ENCODE peak calls at places on chromosomes 2 and 18, in seven cellular contexts. U, X, S, H, D, J and M are unnamed samples. For H3K27me3 and H3K4me1, the result is how much of the 10 kb centered on the place peaks cover.

GRCh38 chr2:15846626-15847025 is 93.7 kb upstream of the MYCN start:
- DNase-seq in D (no peak), J (no peak), X (no peak), S (no peak), H (no peak), U (no peak), M (no peak)

GRCh38 chr2:154507186-154507585 is 191.3 kb upstream of the KCNJ3 start:
- DNase-seq in S (peak), U (no peak), X (no peak), H (no peak), J (no peak), D (no peak), M (no peak)

GRCh38 chr18:59597049-59597448 is 100.2 kb downstream of the CCBE1 start:
- DNase-seq in S (no peak), D (no peak), J (no peak), H (no peak), U (no peak), X (no peak), M (no peak)

GRCh38 chr18:31079973-31080372 is 22.2 kb downstream of the DSC2 start:
- DNase-seq in H (no peak), J (no peak), D (no peak), X (no peak), S (no peak), U (no peak), M (no peak)

GRCh38 chr2:98869868-98870267 is 66.2 kb downstream of the CRACDL start:
- DNase-seq in S (no peak), X (no peak), J (peak), U (no peak), H (no peak), D (peak), M (no peak)

GRCh38 chr18:49672853-49673252 is 111.0 kb downstream of the LIPG start:
- DNase-seq in U (no peak), X (no peak), J (no peak), S (no peak), D (no peak), H (no peak), M (no peak)

GRCh38 chr2:233084488-233084887 is 24.3 kb downstream of the INPP5D start:
- DNase-seq in U (peak), J (peak), H (peak), D (peak), S (no peak), X (peak), M (no peak)

GRCh38 chr2:11102956-11103860 is 52.1 kb upstream of the SLC66A3 start:
- DNase-seq in S (no peak), X (no peak), H (no peak), U (no peak), D (no peak), J (peak), M (no peak)

GRCh38 chr2:141692829-141693228 is 438.0 kb downstream of the LRP1B start:
- DNase-seq in X (no peak), H (no peak), U (no peak), D (no peak), J (no peak), S (no peak), M (no peak)

GRCh38 chr2:42087857-42088195 is 40.0 kb downstream of the PKDCC start:
- DNase-seq in J (no peak), S (no peak), U (no peak), D (no peak), H (no peak), X (no peak), M (no peak)

GRCh38 chr2:200349868-200350267 is 43.4 kb downstream of the SPATS2L start:
- DNase-seq in X (no peak), J (no peak), U (no peak), S (no peak), D (no peak), H (no peak), M (no peak)

GRCh38 chr2:161426788-161427412 is 10.8 kb downstream of the TBR1 start:
- DNase-seq in H (no peak), J (no peak), D (no peak), U (peak), X (no peak), S (peak), M (no peak)

GRCh38 chr2:33215299-33215698 is 261.1 kb upstream of the RASGRP3 start:
- DNase-seq in H (peak), U (peak), S (no peak), D (no peak), J (no peak), X (peak), M (no peak)

GRCh38 chr2:108534577-108535379 is 508 bp downstream of the LIMS1 start:
- DNase-seq in X (peak), D (peak), H (peak), J (peak), S (peak), U (peak), M (peak)

GRCh38 chr2:16487686-16488085 is 177.9 kb downstream of the CYRIA start:
- DNase-seq in U (peak), H (no peak), J (peak), X (peak), S (peak), D (no peak), M (peak)

GRCh38 chr2:191318729-191319078 is 73.5 kb downstream of the MYO1B start:
- DNase-seq in U (peak), S (peak), J (no peak), H (no peak), X (no peak), D (peak), M (peak)

GRCh38 chr18:10822457-10822856 is 296.6 kb downstream of the NAPG start:
- DNase-seq in U (peak), S (peak), D (no peak), J (no peak), H (no peak), X (no peak), M (peak)

GRCh38 chr2:43276517-43276931 is 50.1 kb upstream of the ZFP36L2 start:
- DNase-seq in X (no peak), D (no peak), U (no peak), S (peak), H (no peak), J (no peak), M (no peak)

GRCh38 chr18:9619990-9620389 is 5.6 kb upstream of the PPP4R1 start:
- DNase-seq in S (no peak), D (no peak), H (peak), J (no peak), U (peak), X (peak), M (peak)

DNA sequence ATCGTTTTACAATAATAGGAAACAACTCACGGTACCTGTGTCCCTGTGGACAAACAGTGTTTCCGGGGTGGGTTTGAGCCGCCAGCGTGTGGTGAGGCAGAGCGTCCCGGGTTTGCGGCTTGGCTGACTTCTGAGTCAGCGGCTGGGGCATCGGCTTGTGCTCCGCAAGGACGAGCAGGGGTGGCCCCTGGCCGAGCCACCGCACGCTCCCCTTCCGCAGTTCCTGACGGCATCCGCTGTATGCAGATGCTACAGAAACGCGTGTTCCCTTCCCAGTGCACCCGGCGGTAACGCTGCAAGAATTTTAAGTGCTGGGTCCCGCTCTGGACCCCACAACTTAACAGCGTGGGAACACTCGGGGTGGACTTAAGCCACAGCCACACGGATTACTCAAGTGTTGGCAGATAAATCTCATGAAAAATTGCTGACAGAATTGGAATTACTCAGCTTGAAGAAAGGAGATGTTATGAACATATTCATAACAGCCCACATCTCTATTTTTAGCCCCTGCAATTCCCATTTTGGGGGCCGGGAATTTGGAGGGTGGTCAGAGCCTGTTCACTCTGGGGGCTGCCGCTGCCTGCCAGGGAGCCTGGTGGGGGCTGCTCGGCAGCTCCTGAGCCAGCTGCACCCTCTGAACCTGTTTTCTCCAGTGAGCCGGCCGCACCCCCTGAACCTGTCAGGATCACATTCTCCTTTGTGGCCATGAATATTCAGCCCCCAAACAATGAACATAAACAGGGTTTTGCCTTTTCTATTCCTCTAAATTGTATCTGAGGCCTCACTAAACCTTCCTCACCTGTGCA is 12.6 kb upstream of the KCNG2 start:
- DNase-seq in U (peak), H (no peak), J (no peak), D (no peak), S (no peak), X (no peak), M (no peak)
- H3K27me3 ChIP-seq in U (half or more), H (under half), J (under half), D (under half), S (under half), X (under half), M (half or more)

GRCh38 chr2:9629222-9630000 is 1.4 kb downstream of the YWHAQ start:
- DNase-seq in X (peak), U (peak), S (no peak), J (peak), H (no peak), D (no peak), M (no peak)

GRCh38 chr2:9630001-9630749 is 622 bp downstream of the YWHAQ start:
- DNase-seq in U (peak), H (peak), X (peak), J (peak), S (peak), D (peak), M (peak)

GRCh38 chr2:9630750-9631483 is at the start of gene YWHAQ:
- DNase-seq in X (peak), S (peak), H (peak), J (peak), U (peak), D (peak), M (peak)

GRCh38 chr2:9631976-9632700 is 1.3 kb upstream of the YWHAQ start:
- DNase-seq in H (peak), D (no peak), J (no peak), U (peak), X (no peak), S (peak), M (no peak)

GRCh38 chr2:9631484-9631819 is 655 bp upstream of the YWHAQ start:
- DNase-seq in U (no peak), H (no peak), S (no peak), X (no peak), D (no peak), J (no peak), M (no peak)
- H3K27ac ChIP-seq in U (peak), H (peak), S (no peak), X (peak), D (peak), J (no peak), M (no peak)

GRCh38 chr18:70645971-70646370 is 357.1 kb downstream of the SOCS6 start:
- DNase-seq in X (no peak), S (no peak), D (no peak), H (no peak), U (peak), J (no peak), M (no peak)

GRCh38 chr18:70636991-70637390 is 348.1 kb downstream of the SOCS6 start:
- DNase-seq in X (no peak), H (no peak), U (peak), S (no peak), D (no peak), J (no peak), M (no peak)

GRCh38 chr18:70643812-70644211 is 355.0 kb downstream of the SOCS6 start:
- DNase-seq in J (no peak), S (no peak), H (no peak), U (no peak), X (no peak), D (no peak), M (no peak)

GRCh38 chr18:70640336-70640887 is 351.6 kb downstream of the SOCS6 start:
- DNase-seq in U (no peak), D (no peak), X (no peak), S (no peak), H (no peak), J (peak), M (no peak)

DNA sequence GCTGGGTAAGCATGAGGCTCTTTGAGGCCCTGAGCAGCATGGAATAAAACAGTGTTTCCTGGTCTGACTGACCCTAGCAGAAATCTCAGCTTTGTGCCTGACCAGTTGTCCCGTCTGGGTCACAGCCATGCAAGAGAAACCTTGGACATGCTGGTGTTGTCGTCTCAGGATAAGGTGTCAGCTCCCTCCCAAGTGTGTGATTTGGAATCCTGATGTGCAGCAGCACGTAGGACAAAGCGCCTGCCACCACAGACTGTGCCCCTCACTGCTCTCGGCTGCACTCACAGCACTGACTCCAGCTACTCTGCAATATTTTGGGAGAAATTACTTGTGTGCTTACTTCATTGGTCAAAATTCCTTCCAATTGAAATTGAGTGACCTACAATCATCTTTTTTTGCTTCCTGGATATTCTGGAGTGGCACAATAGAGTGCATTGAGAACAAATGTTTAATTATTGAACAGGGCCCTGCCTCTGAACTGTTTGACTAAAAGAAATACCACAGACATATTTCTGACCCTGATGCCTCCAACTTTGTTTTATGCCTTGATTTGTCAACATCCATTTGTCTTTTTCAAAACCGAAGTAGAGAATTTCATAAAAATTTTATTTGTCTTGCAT is 352.4 kb downstream of the SOCS6 start:
- DNase-seq in U (no peak), X (no peak), J (no peak), S (no peak), D (no peak), H (no peak), M (no peak)
- H3K4me1 ChIP-seq in U (under half), X (under half), J (under half), S (under half), D (under half), H (under half), M (under half)

GRCh38 chr2:176557821-176558220 is 288.6 kb downstream of the MTX2 start:
- DNase-seq in J (no peak), U (no peak), D (no peak), S (no peak), H (no peak), X (no peak), M (no peak)

GRCh38 chr2:176554107-176555048 is 285.1 kb downstream of the MTX2 start:
- DNase-seq in U (peak), D (peak), S (peak), J (peak), X (peak), H (peak), M (peak)

GRCh38 chr2:176555781-176556180 is 286.5 kb downstream of the MTX2 start:
- DNase-seq in X (no peak), S (no peak), U (no peak), J (no peak), H (no peak), D (peak), M (no peak)

GRCh38 chr2:176555112-176555511 is 285.9 kb downstream of the MTX2 start:
- DNase-seq in S (no peak), U (no peak), X (no peak), J (no peak), H (no peak), D (no peak), M (no peak)

DNA sequence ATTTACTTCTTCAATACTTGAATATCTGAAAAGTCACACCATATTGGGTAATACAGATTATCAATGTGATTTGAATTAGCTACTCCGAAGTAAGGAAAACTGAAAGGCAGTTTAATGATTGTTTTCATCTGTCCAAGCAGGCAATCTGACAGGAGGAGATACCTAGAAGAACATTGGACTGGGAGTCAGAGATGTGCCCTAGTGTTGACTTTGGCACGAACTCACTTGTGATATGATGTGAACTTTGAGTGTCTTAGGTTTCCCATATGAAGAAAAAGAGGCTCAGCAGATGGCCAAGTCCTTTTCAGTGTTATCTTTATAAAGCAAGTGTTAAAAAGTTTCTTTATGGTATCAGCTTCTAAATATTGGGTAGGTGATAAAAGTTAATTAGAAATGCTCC is 287.1 kb downstream of the MTX2 start:
- DNase-seq in X (no peak), J (no peak), U (no peak), H (no peak), D (no peak), S (no peak), M (no peak)
- H3K27me3 ChIP-seq in X (under half), J (under half), U (half or more), H (under half), D (under half), S (under half), M (under half)

GRCh38 chr2:85648619-85649018 is 19.4 kb downstream of the SFTPB start:
- DNase-seq in D (no peak), S (peak), H (no peak), J (peak), X (no peak), U (peak), M (peak)
- H3K27ac ChIP-seq in D (no peak), S (no peak), H (no peak), J (no peak), X (no peak), U (no peak), M (no peak)

DNA sequence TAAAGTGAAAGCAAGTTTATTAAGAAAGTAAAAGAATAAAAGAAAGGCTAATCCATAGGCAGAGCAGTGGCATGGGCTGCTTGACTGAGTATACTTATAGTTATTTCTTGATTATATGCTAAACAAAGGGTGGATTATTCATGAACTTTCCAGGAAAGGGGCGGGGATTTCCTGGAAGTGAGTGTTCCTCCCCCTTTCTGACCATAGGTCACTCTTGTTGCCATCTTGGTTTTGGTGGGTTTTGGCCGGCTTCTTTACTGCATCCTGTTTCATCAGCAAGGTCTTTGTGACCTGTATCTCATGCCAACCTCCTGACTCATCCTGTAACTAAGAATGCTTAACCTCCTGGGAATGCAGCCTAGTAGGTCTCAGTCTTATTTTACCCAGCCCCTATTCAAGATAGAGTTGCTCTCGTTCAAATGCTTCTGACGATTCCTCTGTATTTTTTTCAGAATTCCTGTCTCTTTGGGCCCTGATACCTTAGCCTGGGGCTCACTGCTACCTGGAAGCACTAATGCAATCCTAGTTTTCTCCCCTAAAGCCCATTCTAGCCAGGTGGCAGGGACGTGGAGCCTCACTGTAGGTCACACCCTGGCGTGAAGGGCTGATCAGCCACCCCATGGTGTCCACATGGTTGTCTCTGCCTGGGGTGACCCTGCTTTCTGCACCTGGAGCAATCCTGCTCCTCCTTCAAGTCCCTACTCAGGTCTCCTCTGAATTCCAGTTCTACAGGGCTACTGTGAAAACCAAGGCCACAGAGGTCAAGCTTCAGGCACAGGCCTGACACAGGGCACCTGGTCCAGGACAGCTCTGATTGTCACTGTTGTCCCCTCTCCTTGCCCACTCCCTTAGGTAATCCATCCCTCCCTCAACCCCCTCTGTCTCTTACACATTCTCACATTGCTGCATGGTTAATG is 6.0 kb upstream of the SLC35F6 start:
- DNase-seq in J (no peak), U (peak), S (peak), H (peak), D (no peak), X (peak), M (peak)
- H3K4me1 ChIP-seq in J (under half), U (under half), S (under half), H (under half), D (under half), X (under half), M (under half)

DNA sequence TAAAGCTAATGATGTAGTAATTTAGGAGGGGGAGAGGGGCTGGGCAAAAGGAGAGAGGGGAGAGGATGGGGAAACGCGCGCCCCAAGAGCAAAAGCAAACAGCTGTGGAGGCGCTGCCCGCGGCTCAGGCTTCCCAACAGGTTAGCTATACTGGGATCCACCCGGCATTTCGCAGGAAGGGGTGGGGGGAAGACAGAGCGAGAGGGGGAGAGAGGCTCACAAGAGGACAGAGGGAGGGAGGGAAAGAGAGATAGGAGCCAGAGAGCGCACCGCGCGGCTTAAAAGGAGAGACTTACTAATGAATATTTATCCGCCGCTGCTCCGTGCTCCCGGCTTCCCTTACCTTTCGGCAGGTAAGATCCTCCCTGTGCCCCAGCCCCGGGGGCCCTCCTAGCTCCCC is 7.5 kb upstream of the SIX3 start:
- DNase-seq in X (no peak), J (no peak), S (peak), H (no peak), D (no peak), U (no peak), M (no peak)
- H3K27me3 ChIP-seq in X (half or more), J (half or more), S (half or more), H (under half), D (half or more), U (half or more), M (half or more)

DNA sequence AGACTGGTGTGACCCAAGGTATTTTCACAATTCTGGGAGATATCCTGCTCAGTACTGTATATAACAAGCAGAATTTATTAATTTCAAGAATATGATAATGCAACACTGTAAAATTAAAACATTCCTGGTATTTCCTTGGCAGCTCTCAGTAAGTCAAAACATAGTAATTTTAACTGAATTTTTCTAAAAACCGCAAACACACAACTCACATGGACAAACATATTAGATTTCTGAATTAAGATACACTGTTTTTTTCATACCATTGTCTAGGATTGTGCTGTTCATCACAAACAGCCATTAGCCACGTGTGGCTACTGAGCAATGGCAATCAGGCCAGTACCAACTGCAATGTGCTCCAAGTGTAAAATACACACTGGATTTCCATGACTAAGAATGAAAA is 29.6 kb downstream of the LPIN2 start:
- DNase-seq in S (no peak), U (no peak), X (no peak), D (no peak), J (no peak), H (no peak), M (no peak)
- H3K27ac ChIP-seq in S (no peak), U (no peak), X (no peak), D (peak), J (no peak), H (peak), M (peak)